ENCODE peak calls at places on chromosomes 5 and 9, in five cellular contexts. One of them, this sample, is unnamed.
A peak's percentile ranks its signal among the peaks of the same experiment; 100 is the strongest.

GRCh38 chr5:109857405-109858031 is 167.8 kb downstream of the MAN2A1 start:
- DNase-seq in dermis blood vessel endothelial cell: peak; percentile 24
- DNase-seq in amniotic epithelial cell: no peak
- DNase-seq in pulmonary artery endothelial cell: no peak
- DNase-seq in cardiac septum: no peak
- DNase-seq in this sample: no peak

GRCh38 chr5:151720195-151720594 is 33.5 kb upstream of the SPARC start:
- DNase-seq in cardiac septum: no peak
- DNase-seq in dermis blood vessel endothelial cell: no peak
- DNase-seq in pulmonary artery endothelial cell: no peak
- DNase-seq in amniotic epithelial cell: no peak
- DNase-seq in this sample: no peak

GRCh38 chr9:120326076-120326693 is 253.8 kb downstream of the CDK5RAP2 start:
- DNase-seq in pulmonary artery endothelial cell: no peak
- DNase-seq in cardiac septum: no peak
- DNase-seq in dermis blood vessel endothelial cell: no peak
- DNase-seq in amniotic epithelial cell: no peak
- DNase-seq in this sample: no peak

GRCh38 chr5:56565693-56566092 is 249.7 kb upstream of the MAP3K1 start:
- DNase-seq in dermis blood vessel endothelial cell: no peak
- DNase-seq in pulmonary artery endothelial cell: no peak
- DNase-seq in cardiac septum: no peak
- DNase-seq in amniotic epithelial cell: no peak
- DNase-seq in this sample: no peak

GRCh38 chr9:93666279-93666784 is 89.9 kb downstream of the PHF2 start:
- DNase-seq in dermis blood vessel endothelial cell: no peak
- DNase-seq in cardiac septum: peak; percentile 41
- DNase-seq in amniotic epithelial cell: no peak
- DNase-seq in pulmonary artery endothelial cell: no peak
- DNase-seq in this sample: no peak

GRCh38 chr5:113546711-113547159 is 33.2 kb downstream of the YTHDC2 start:
- DNase-seq in pulmonary artery endothelial cell: no peak
- DNase-seq in dermis blood vessel endothelial cell: no peak
- DNase-seq in amniotic epithelial cell: peak; percentile 86
- DNase-seq in cardiac septum: no peak
- DNase-seq in this sample: peak; percentile 39

GRCh38 chr5:64872044-64872443 is 103.3 kb downstream of the CWC27 start:
- DNase-seq in dermis blood vessel endothelial cell: no peak
- DNase-seq in pulmonary artery endothelial cell: no peak
- DNase-seq in amniotic epithelial cell: peak; percentile 8
- DNase-seq in cardiac septum: no peak
- DNase-seq in this sample: no peak

GRCh38 chr5:154972476-154973080 is 31.7 kb downstream of the MRPL22 start:
- DNase-seq in dermis blood vessel endothelial cell: peak; percentile 83
- DNase-seq in cardiac septum: no peak
- DNase-seq in pulmonary artery endothelial cell: peak; percentile 30
- DNase-seq in amniotic epithelial cell: peak; percentile 40
- DNase-seq in this sample: peak; percentile 70

GRCh38 chr9:89874351-89875321 is 269.8 kb downstream of the GADD45G start:
- DNase-seq in dermis blood vessel endothelial cell: no peak
- DNase-seq in pulmonary artery endothelial cell: no peak
- DNase-seq in cardiac septum: peak; percentile 76
- DNase-seq in amniotic epithelial cell: no peak
- DNase-seq in this sample: no peak

GRCh38 chr5:133531634-133532033 is 80.7 kb downstream of the FSTL4 start:
- DNase-seq in cardiac septum: no peak
- DNase-seq in pulmonary artery endothelial cell: no peak
- DNase-seq in dermis blood vessel endothelial cell: no peak
- DNase-seq in amniotic epithelial cell: no peak
- DNase-seq in this sample: peak; percentile 4

GRCh38 chr5:348726-349125 is 27.2 kb downstream of the AHRR start:
- DNase-seq in dermis blood vessel endothelial cell: peak; percentile 15
- DNase-seq in amniotic epithelial cell: no peak
- DNase-seq in cardiac septum: no peak
- DNase-seq in pulmonary artery endothelial cell: no peak
- DNase-seq in this sample: no peak

GRCh38 chr5:111584651-111585050 is 72.3 kb upstream of the STARD4 start:
- DNase-seq in dermis blood vessel endothelial cell: peak; percentile 77
- DNase-seq in cardiac septum: no peak
- DNase-seq in pulmonary artery endothelial cell: peak; percentile 64
- DNase-seq in amniotic epithelial cell: peak; percentile 95
- DNase-seq in this sample: peak; percentile 72

GRCh38 chr9:110742741-110743371 is 74.3 kb downstream of the MUSK start:
- DNase-seq in cardiac septum: no peak
- DNase-seq in amniotic epithelial cell: peak; percentile 50
- DNase-seq in pulmonary artery endothelial cell: peak; percentile 30
- DNase-seq in dermis blood vessel endothelial cell: peak; percentile 10
- DNase-seq in this sample: peak; percentile 92

GRCh38 chr9:35107337-35108290 is 4.7 kb upstream of the STOML2 start:
- DNase-seq in dermis blood vessel endothelial cell: no peak
- DNase-seq in pulmonary artery endothelial cell: no peak
- DNase-seq in cardiac septum: no peak
- DNase-seq in amniotic epithelial cell: no peak
- DNase-seq in this sample: no peak

GRCh38 chr5:41636605-41637004 is 126.2 kb upstream of the PLCXD3 start:
- DNase-seq in pulmonary artery endothelial cell: no peak
- DNase-seq in dermis blood vessel endothelial cell: peak; percentile 33
- DNase-seq in amniotic epithelial cell: peak; percentile 5
- DNase-seq in cardiac septum: no peak
- DNase-seq in this sample: peak; percentile 43

GRCh38 chr5:19777363-19777762 is 210.6 kb downstream of the CDH18 start:
- DNase-seq in dermis blood vessel endothelial cell: no peak
- DNase-seq in pulmonary artery endothelial cell: no peak
- DNase-seq in amniotic epithelial cell: no peak
- DNase-seq in cardiac septum: no peak
- DNase-seq in this sample: no peak

GRCh38 chr5:34022131-34022705 is 14.4 kb upstream of the AMACR start:
- DNase-seq in dermis blood vessel endothelial cell: no peak
- DNase-seq in cardiac septum: no peak
- DNase-seq in amniotic epithelial cell: peak; percentile 31
- DNase-seq in pulmonary artery endothelial cell: no peak
- DNase-seq in this sample: peak; percentile 34

GRCh38 chr5:105924366-105924765 is 1746.4 kb downstream of the EFNA5 start:
- DNase-seq in cardiac septum: no peak
- DNase-seq in amniotic epithelial cell: peak; percentile 84
- DNase-seq in dermis blood vessel endothelial cell: no peak
- DNase-seq in pulmonary artery endothelial cell: no peak
- DNase-seq in this sample: peak; percentile 34

GRCh38 chr5:23303433-23303832 is 204.0 kb upstream of the PRDM9 start:
- DNase-seq in amniotic epithelial cell: no peak
- DNase-seq in dermis blood vessel endothelial cell: no peak
- DNase-seq in pulmonary artery endothelial cell: no peak
- DNase-seq in cardiac septum: no peak
- DNase-seq in this sample: no peak

GRCh38 chr9:83933804-83934203 is 12.6 kb upstream of the KIF27 start:
- DNase-seq in pulmonary artery endothelial cell: no peak
- DNase-seq in dermis blood vessel endothelial cell: no peak
- DNase-seq in amniotic epithelial cell: peak; percentile 94
- DNase-seq in cardiac septum: peak; percentile 63
- DNase-seq in this sample: peak; percentile 86

GRCh38 chr5:120771181-120771580 is 307.1 kb downstream of the PRR16 start:
- DNase-seq in amniotic epithelial cell: no peak
- DNase-seq in pulmonary artery endothelial cell: no peak
- DNase-seq in dermis blood vessel endothelial cell: no peak
- DNase-seq in cardiac septum: no peak
- DNase-seq in this sample: no peak

GRCh38 chr5:159507055-159507454 is 176.8 kb upstream of the IL12B start:
- DNase-seq in pulmonary artery endothelial cell: no peak
- DNase-seq in amniotic epithelial cell: no peak
- DNase-seq in dermis blood vessel endothelial cell: no peak
- DNase-seq in cardiac septum: no peak
- DNase-seq in this sample: no peak

GRCh38 chr9:109242751-109243150 is 75.7 kb upstream of the FRRS1L start:
- DNase-seq in pulmonary artery endothelial cell: no peak
- DNase-seq in amniotic epithelial cell: no peak
- DNase-seq in cardiac septum: no peak
- DNase-seq in dermis blood vessel endothelial cell: no peak
- DNase-seq in this sample: no peak

GRCh38 chr9:3179716-3180115 is 335.8 kb upstream of the PUM3 start:
- DNase-seq in amniotic epithelial cell: no peak
- DNase-seq in cardiac septum: no peak
- DNase-seq in pulmonary artery endothelial cell: no peak
- DNase-seq in dermis blood vessel endothelial cell: no peak
- DNase-seq in this sample: no peak

GRCh38 chr5:68239485-68239884 is 23.9 kb downstream of the PIK3R1 start:
- DNase-seq in pulmonary artery endothelial cell: peak; percentile 41
- DNase-seq in amniotic epithelial cell: peak; percentile 75
- DNase-seq in cardiac septum: peak; percentile 89
- DNase-seq in dermis blood vessel endothelial cell: peak; percentile 83
- DNase-seq in this sample: peak; percentile 81

GRCh38 chr5:172544371-172545120 is 90.2 kb upstream of the SH3PXD2B start:
- DNase-seq in pulmonary artery endothelial cell: no peak
- DNase-seq in cardiac septum: no peak
- DNase-seq in dermis blood vessel endothelial cell: no peak
- DNase-seq in amniotic epithelial cell: no peak
- DNase-seq in this sample: no peak

GRCh38 chr9:107249131-107249533 is 33.9 kb upstream of the RAD23B start:
- DNase-seq in dermis blood vessel endothelial cell: no peak
- DNase-seq in cardiac septum: no peak
- DNase-seq in amniotic epithelial cell: no peak
- DNase-seq in pulmonary artery endothelial cell: no peak
- DNase-seq in this sample: no peak

GRCh38 chr5:159582756-159583523 is 252.7 kb upstream of the IL12B start:
- DNase-seq in amniotic epithelial cell: no peak
- DNase-seq in cardiac septum: no peak
- DNase-seq in dermis blood vessel endothelial cell: no peak
- DNase-seq in pulmonary artery endothelial cell: no peak
- DNase-seq in this sample: peak; percentile 7